ENCODE peak calls at places on chromosome 20, in seven cellular contexts. F, O, G, M, T, J and A are unnamed samples.
A peak's percentile ranks its signal among the peaks of the same experiment; 100 is the strongest.

GRCh38 chr20:13111249-13111911 is 102.6 kb downstream of the SPTLC3 start:
- DNase-seq in O (no peak), M (no peak), T (no peak), J (no peak), F (no peak), G (no peak), A (no peak)

GRCh38 chr20:45322952-45323383 is 14.9 kb upstream of the MATN4 start:
- DNase-seq in O (peak; percentile 44), M (no peak), J (no peak), F (peak; percentile 17), T (no peak), G (no peak), A (peak; percentile 58)

GRCh38 chr20:49344975-49345374 is 67.1 kb upstream of the ZNFX1 start:
- DNase-seq in J (no peak), O (peak; percentile 48), F (peak; percentile 94), G (peak; percentile 51), T (peak; percentile 88), M (peak; percentile 79), A (peak; percentile 64)

GRCh38 chr20:20267685-20268429 is 100.0 kb upstream of the INSM1 start:
- DNase-seq in F (no peak), G (no peak), O (no peak), T (no peak), J (no peak), M (no peak), A (no peak)

GRCh38 chr20:8154636-8155035 is 22.6 kb downstream of the PLCB1 start:
- DNase-seq in M (no peak), G (no peak), F (no peak), T (no peak), J (no peak), O (no peak), A (no peak)

GRCh38 chr20:38825901-38826625 is 20.6 kb downstream of the PPP1R16B start:
- DNase-seq in O (no peak), G (peak; percentile 29), F (peak; percentile 47), M (peak; percentile 20), T (peak; percentile 62), J (no peak), A (peak; percentile 71)

GRCh38 chr20:325889-326644 is 715 bp downstream of the SOX12 start:
- DNase-seq in O (peak; percentile 71), M (no peak), J (peak; percentile 67), T (peak; percentile 76), F (peak; percentile 42), G (no peak), A (no peak)

GRCh38 chr20:4916991-4917881 is 84.1 kb downstream of the SLC23A2 start:
- DNase-seq in T (peak; percentile 65), G (no peak), O (no peak), F (peak; percentile 29), J (no peak), M (no peak), A (no peak)

GRCh38 chr20:35048739-35049138 is 43.9 kb downstream of the TRPC4AP start:
- DNase-seq in F (no peak), G (no peak), T (no peak), M (no peak), O (no peak), J (no peak), A (no peak)

GRCh38 chr20:40506567-40506966 is 182.5 kb downstream of the MAFB start:
- DNase-seq in O (peak; percentile 84), F (peak; percentile 97), M (peak; percentile 97), G (peak; percentile 94), T (peak; percentile 99), J (no peak), A (peak; percentile 95)

GRCh38 chr20:36644032-36644712 is 1.8 kb downstream of the SLA2 start:
- DNase-seq in J (no peak), M (no peak), F (no peak), T (no peak), O (no peak), G (no peak), A (no peak)

GRCh38 chr20:47328841-47329448 is 27.6 kb downstream of the ZMYND8 start:
- DNase-seq in J (no peak), O (no peak), M (no peak), T (no peak), G (no peak), F (no peak), A (no peak)

GRCh38 chr20:8127553-8128255 is 4.4 kb upstream of the PLCB1 start:
- DNase-seq in O (no peak), M (no peak), J (no peak), T (no peak), F (no peak), G (no peak), A (no peak)

GRCh38 chr20:38386004-38386403 is 39.7 kb downstream of the LBP start:
- DNase-seq in M (no peak), T (no peak), F (no peak), O (no peak), J (no peak), G (no peak), A (no peak)

GRCh38 chr20:22918286-22918983 is 116.7 kb upstream of the SSTR4 start:
- DNase-seq in M (no peak), O (no peak), G (no peak), T (no peak), J (no peak), F (no peak), A (no peak)

GRCh38 chr20:47237715-47238114 is 118.8 kb downstream of the ZMYND8 start:
- DNase-seq in T (no peak), F (no peak), O (no peak), G (no peak), M (no peak), J (no peak), A (no peak)

GRCh38 chr20:5078399-5078958 is 41.3 kb downstream of the PCNA start:
- DNase-seq in T (no peak), F (peak; percentile 27), O (peak; percentile 43), M (no peak), J (no peak), G (no peak), A (peak; percentile 68)

GRCh38 chr20:34175879-34176278 is 63.8 kb upstream of the EIF2S2 start:
- DNase-seq in G (no peak), O (no peak), M (no peak), T (no peak), J (no peak), F (no peak), A (no peak)

GRCh38 chr20:38872036-38872435 is 54.2 kb upstream of the FAM83D start:
- DNase-seq in O (no peak), J (no peak), G (no peak), M (no peak), T (no peak), F (no peak), A (no peak)

GRCh38 chr20:3681931-3682820 is at the start of gene ADAM33:
- DNase-seq in T (no peak), G (no peak), M (no peak), J (peak; percentile 17), O (peak; percentile 64), F (no peak), A (no peak)

GRCh38 chr20:235891-236290 is 8.8 kb downstream of the DEFB129 start:
- DNase-seq in J (no peak), G (no peak), T (peak; percentile 5), F (peak; percentile 63), O (no peak), M (no peak), A (peak; percentile 63)

GRCh38 chr20:37873909-37874308 is 29.0 kb upstream of the VSTM2L start:
- DNase-seq in T (no peak), O (no peak), M (no peak), G (no peak), J (no peak), F (no peak), A (no peak)

DNA sequence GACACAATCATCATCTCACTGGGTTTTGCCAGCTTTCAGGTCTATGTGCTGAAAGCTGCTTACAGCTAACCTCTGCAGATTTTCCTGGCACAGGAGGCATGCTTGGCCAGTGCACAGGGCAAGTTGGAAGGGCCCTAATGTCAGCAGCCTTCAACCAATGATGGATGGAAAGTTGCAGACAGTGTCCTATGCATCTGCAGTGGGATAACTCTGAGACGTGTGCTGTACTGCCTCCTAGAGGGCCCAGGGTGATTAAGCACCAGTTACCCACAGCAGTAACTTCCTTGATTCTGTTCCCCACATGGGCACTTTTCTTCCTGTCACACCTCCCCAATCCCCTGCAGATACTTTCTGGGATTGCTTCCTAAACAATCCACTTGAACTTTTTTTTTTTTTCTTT is 38.6 kb downstream of the OVOL2 start:
- DNase-seq in G (no peak), J (peak; percentile 27), F (no peak), M (no peak), O (no peak), T (no peak), A (peak; percentile 28)
- TF ChIP-seq CTCF in G (peak; percentile 26), J (peak; percentile 21), F (peak; percentile 63), M (peak; percentile 39), O (peak; percentile 28), T (peak; percentile 32), A (peak; percentile 56)

GRCh38 chr20:62875419-62876355 is 14.1 kb upstream of the TCFL5 start:
- DNase-seq in T (peak; percentile 56), G (no peak), F (peak; percentile 23), J (peak; percentile 74), O (peak; percentile 81), M (peak; percentile 5), A (peak; percentile 42)
- TF ChIP-seq CTCF in T (peak; percentile 36), G (peak; percentile 46), F (peak; percentile 62), J (no peak), O (peak; percentile 59), M (peak; percentile 39), A (peak; percentile 30)

GRCh38 chr20:43680976-43681375 is 14.1 kb downstream of the MYBL2 start:
- DNase-seq in M (no peak), O (no peak), J (no peak), G (no peak), T (no peak), F (no peak), A (no peak)

GRCh38 chr20:43676368-43676767 is 9.5 kb downstream of the MYBL2 start:
- DNase-seq in M (no peak), G (no peak), O (no peak), F (no peak), J (no peak), T (no peak), A (no peak)

GRCh38 chr20:43682446-43682845 is 15.5 kb downstream of the MYBL2 start:
- DNase-seq in T (no peak), G (no peak), M (no peak), O (no peak), J (no peak), F (no peak), A (no peak)

GRCh38 chr20:43681991-43682410 is 15.1 kb downstream of the MYBL2 start:
- DNase-seq in O (no peak), G (no peak), J (no peak), T (no peak), M (no peak), F (no peak), A (no peak)

GRCh38 chr20:43681468-43681942 is 14.6 kb downstream of the MYBL2 start:
- DNase-seq in M (no peak), T (no peak), F (no peak), J (no peak), G (no peak), O (peak; percentile 23), A (no peak)
- TF ChIP-seq CTCF in M (no peak), T (no peak), F (no peak), J (no peak), G (peak; percentile 10), O (peak; percentile 37), A (no peak)

GRCh38 chr20:32357869-32358631 is at the start of gene ASXL1:
- DNase-seq in J (peak; percentile 100), G (peak; percentile 85), T (peak; percentile 99), F (peak; percentile 92), M (peak; percentile 74), O (peak; percentile 98), A (peak; percentile 74)
- TF ChIP-seq CTCF in J (no peak), G (no peak), T (no peak), F (peak; percentile 7), M (no peak), O (peak; percentile 21), A (no peak)

GRCh38 chr20:43442310-43442880 is 15.3 kb upstream of the SRSF6 start:
- DNase-seq in T (no peak), M (no peak), F (peak; percentile 45), O (no peak), J (no peak), G (no peak), A (peak; percentile 9)
- TF ChIP-seq CTCF in T (no peak), M (peak; percentile 17), F (peak; percentile 55), O (no peak), J (no peak), G (no peak), A (no peak)